ENCODE peak calls at places on chromosome 1, in four cellular contexts. S is B cell, L is neural progenitor cell, Z is colonic mucosa. N is an unnamed sample.

GRCh38 chr1:91755888-91756287 is 130.1 kb downstream of the TGFBR3 start:
- DNase-seq in S (no peak), L (no peak), Z (no peak), N (no peak)

GRCh38 chr1:27368872-27369703 is 2.3 kb upstream of the MAP3K6 start:
- DNase-seq in S (peak), L (no peak), Z (no peak), N (no peak)

GRCh38 chr1:55127827-55128343 is 87.3 kb downstream of the USP24 start:
- DNase-seq in S (no peak), L (no peak), Z (no peak), N (peak)

GRCh38 chr1:109184657-109185056 is 29.1 kb upstream of the SARS1 start:
- DNase-seq in S (no peak), L (no peak), Z (no peak), N (no peak)

GRCh38 chr1:157099633-157100009 is at the start of gene ETV3L:
- DNase-seq in S (no peak), L (peak), Z (no peak), N (no peak)

GRCh38 chr1:182735343-182735742 is 51.0 kb upstream of the RGS8 start:
- DNase-seq in S (no peak), L (no peak), Z (no peak), N (no peak)

GRCh38 chr1:162717548-162717947 is 73.0 kb upstream of the HSD17B7 start:
- DNase-seq in S (no peak), L (no peak), Z (no peak), N (no peak)

GRCh38 chr1:161420763-161421455 is 53.2 kb upstream of the CFAP126 start:
- DNase-seq in S (no peak), L (peak), Z (no peak), N (no peak)

GRCh38 chr1:218547901-218548730 is 203.0 kb downstream of the TGFB2 start:
- DNase-seq in S (no peak), L (no peak), Z (no peak), N (no peak)

GRCh38 chr1:218556016-218556415 is 210.9 kb downstream of the TGFB2 start:
- DNase-seq in S (no peak), L (no peak), Z (no peak), N (no peak)

GRCh38 chr1:218548764-218549163 is 203.6 kb downstream of the TGFB2 start:
- DNase-seq in S (no peak), L (no peak), Z (no peak), N (no peak)

GRCh38 chr1:218557731-218558130 is 212.6 kb downstream of the TGFB2 start:
- DNase-seq in S (no peak), L (no peak), Z (no peak), N (no peak)

DNA sequence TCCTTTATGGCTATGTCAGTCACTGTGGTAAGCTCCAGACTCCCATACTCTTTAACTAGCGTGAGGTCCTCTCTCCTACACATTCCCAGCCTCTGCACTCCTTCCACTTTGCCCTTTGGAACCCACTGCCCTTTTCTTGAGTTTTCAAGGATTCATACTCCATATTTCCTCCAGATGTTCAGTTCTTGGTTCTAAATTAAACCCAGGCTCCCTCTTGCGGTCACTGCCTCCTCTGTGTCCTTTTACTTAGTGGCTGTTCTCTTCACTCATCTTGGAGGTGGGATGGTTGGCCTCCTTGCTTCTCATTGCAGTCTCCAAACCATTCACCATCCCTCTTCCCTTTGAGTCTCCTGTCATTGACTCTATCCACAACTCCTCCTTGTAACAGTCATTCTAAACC is 208.1 kb downstream of the TGFB2 start:
- DNase-seq in S (no peak), L (no peak), Z (no peak), N (no peak)
- TF ChIP-seq CTCF in S (no peak), L (no peak), Z (no peak), N (no peak)

GRCh38 chr1:17925838-17926237 is 170.7 kb downstream of the ACTL8 start:
- DNase-seq in S (no peak), L (no peak), Z (no peak), N (no peak)

GRCh38 chr1:17923684-17924083 is 168.6 kb downstream of the ACTL8 start:
- DNase-seq in S (no peak), L (no peak), Z (no peak), N (no peak)

GRCh38 chr1:17924578-17924977 is 169.4 kb downstream of the ACTL8 start:
- DNase-seq in S (no peak), L (no peak), Z (no peak), N (no peak)

GRCh38 chr1:17920881-17921635 is 165.9 kb downstream of the ACTL8 start:
- DNase-seq in S (no peak), L (no peak), Z (no peak), N (no peak)

DNA sequence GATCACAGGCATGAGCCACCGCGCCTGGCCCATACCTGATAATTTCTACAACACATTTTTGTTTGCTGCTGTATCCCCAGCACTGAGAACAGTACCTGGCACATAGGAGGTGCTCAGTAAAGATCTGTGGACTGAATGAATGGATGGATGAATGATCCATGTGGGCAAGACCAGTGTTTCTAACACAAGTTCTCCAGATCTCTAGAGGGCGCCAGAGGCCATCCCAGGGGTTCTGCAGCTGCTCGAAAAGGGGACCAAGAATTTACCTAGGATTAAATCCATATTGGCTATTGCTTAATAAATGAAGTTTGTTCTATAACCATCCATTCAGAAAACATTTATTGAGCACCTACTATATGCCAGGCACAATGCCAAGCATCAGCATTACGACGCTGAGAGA is 167.7 kb downstream of the ACTL8 start:
- DNase-seq in S (peak), L (peak), Z (peak), N (peak)
- TF ChIP-seq CTCF in S (peak), L (peak), Z (peak), N (peak)

DNA sequence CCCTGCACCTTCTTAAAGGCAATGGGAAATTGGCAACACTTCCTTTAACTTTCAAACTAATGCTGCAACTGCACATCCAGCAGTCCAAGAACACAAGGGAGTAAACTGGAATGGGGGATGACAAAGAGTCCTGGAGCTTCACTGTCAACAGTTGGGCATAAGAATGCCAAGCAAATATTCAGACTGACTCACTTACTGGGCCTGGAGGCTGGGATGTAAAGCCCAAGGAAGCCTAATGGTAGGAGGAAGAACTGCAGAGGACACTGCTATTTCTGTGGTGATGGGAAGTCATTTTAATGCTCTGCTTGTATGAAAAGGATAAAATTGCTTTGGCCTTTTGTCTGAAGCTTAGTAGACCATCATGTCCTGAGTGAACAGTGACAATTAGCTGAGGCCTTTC is 15.7 kb upstream of the DMRTA2 start:
- DNase-seq in S (no peak), L (no peak), Z (no peak), N (no peak)
- TF ChIP-seq CTCF in S (no peak), L (peak), Z (no peak), N (no peak)

GRCh38 chr1:44655609-44656008 is 18.7 kb downstream of the TMEM53 start:
- DNase-seq in S (no peak), L (peak), Z (no peak), N (peak)
- TF ChIP-seq CTCF in S (peak), L (peak), Z (peak), N (peak)

GRCh38 chr1:21853130-21853424 is 41.0 kb downstream of the LDLRAD2 start:
- DNase-seq in S (no peak), L (no peak), Z (no peak), N (no peak)
- TF ChIP-seq CTCF in S (no peak), L (no peak), Z (no peak), N (no peak)

GRCh38 chr1:229371624-229372023 is 28.8 kb upstream of the CCSAP start:
- DNase-seq in S (no peak), L (no peak), Z (no peak), N (no peak)

GRCh38 chr1:229373395-229373794 is 30.5 kb upstream of the CCSAP start:
- DNase-seq in S (no peak), L (no peak), Z (no peak), N (no peak)

GRCh38 chr1:229368347-229368746 is 25.5 kb upstream of the CCSAP start:
- DNase-seq in S (no peak), L (no peak), Z (no peak), N (no peak)

GRCh38 chr1:229372251-229372650 is 29.4 kb upstream of the CCSAP start:
- DNase-seq in S (no peak), L (no peak), Z (no peak), N (no peak)

GRCh38 chr1:229370601-229371021 is 27.8 kb upstream of the CCSAP start:
- DNase-seq in S (peak), L (no peak), Z (no peak), N (no peak)
- TF ChIP-seq CTCF in S (no peak), L (no peak), Z (no peak), N (no peak)

N was measured in GM10248.